ENCODE peak calls at places on chromosomes 2 and 18, in five cellular contexts. One of them, this sample, is unnamed.

GRCh38 chr2:109712746-109713145 is 81.4 kb upstream of the RGPD5 start:
- DNase-seq in kidney: no peak
- DNase-seq in substantia nigra: no peak
- DNase-seq in right lobe of liver: no peak
- DNase-seq in dorsolateral prefrontal cortex: no peak
- DNase-seq in this sample: no peak

GRCh38 chr18:56257215-56257614 is 381.2 kb downstream of the TXNL1 start:
- DNase-seq in kidney: no peak
- DNase-seq in substantia nigra: no peak
- DNase-seq in right lobe of liver: no peak
- DNase-seq in dorsolateral prefrontal cortex: no peak
- DNase-seq in this sample: no peak

GRCh38 chr2:127713562-127713961 is 12.3 kb downstream of the SFT2D3 start:
- DNase-seq in kidney: no peak
- DNase-seq in substantia nigra: no peak
- DNase-seq in right lobe of liver: no peak
- DNase-seq in dorsolateral prefrontal cortex: no peak
- DNase-seq in this sample: no peak

GRCh38 chr2:96556441-96557330 is 20.1 kb downstream of the ARID5A start:
- DNase-seq in kidney: no peak
- DNase-seq in substantia nigra: no peak
- DNase-seq in right lobe of liver: no peak
- DNase-seq in dorsolateral prefrontal cortex: no peak
- DNase-seq in this sample: no peak

GRCh38 chr2:240435457-240435954 is at the start of gene GPC1:
- DNase-seq in kidney: peak
- DNase-seq in substantia nigra: peak
- DNase-seq in right lobe of liver: peak
- DNase-seq in dorsolateral prefrontal cortex: peak
- DNase-seq in this sample: peak

GRCh38 chr2:219178377-219179175 is 501 bp downstream of the RETREG2 start:
- DNase-seq in kidney: no peak
- DNase-seq in substantia nigra: no peak
- DNase-seq in right lobe of liver: peak
- DNase-seq in dorsolateral prefrontal cortex: no peak
- DNase-seq in this sample: peak

GRCh38 chr2:202215179-202215578 is 23.2 kb downstream of the SUMO1 start:
- DNase-seq in kidney: no peak
- DNase-seq in substantia nigra: no peak
- DNase-seq in right lobe of liver: no peak
- DNase-seq in dorsolateral prefrontal cortex: no peak
- DNase-seq in this sample: no peak

GRCh38 chr2:216350214-216350789 is 22.0 kb downstream of the MARCHF4 start:
- DNase-seq in kidney: no peak
- DNase-seq in substantia nigra: no peak
- DNase-seq in right lobe of liver: no peak
- DNase-seq in dorsolateral prefrontal cortex: no peak
- DNase-seq in this sample: no peak

GRCh38 chr18:13264986-13265900 is 46.7 kb downstream of the LDLRAD4 start:
- DNase-seq in kidney: peak
- DNase-seq in substantia nigra: no peak
- DNase-seq in right lobe of liver: no peak
- DNase-seq in dorsolateral prefrontal cortex: no peak
- DNase-seq in this sample: no peak

GRCh38 chr2:187545238-187545751 is 8.9 kb downstream of the TFPI start:
- DNase-seq in kidney: no peak
- DNase-seq in substantia nigra: no peak
- DNase-seq in right lobe of liver: no peak
- DNase-seq in dorsolateral prefrontal cortex: no peak
- DNase-seq in this sample: no peak

GRCh38 chr2:142885543-142885942 is 8.1 kb downstream of the KYNU start:
- DNase-seq in kidney: no peak
- DNase-seq in substantia nigra: no peak
- DNase-seq in right lobe of liver: no peak
- DNase-seq in dorsolateral prefrontal cortex: no peak
- DNase-seq in this sample: no peak

GRCh38 chr2:159063677-159064076 is 95.2 kb downstream of the TANC1 start:
- DNase-seq in kidney: no peak
- DNase-seq in substantia nigra: no peak
- DNase-seq in right lobe of liver: no peak
- DNase-seq in dorsolateral prefrontal cortex: no peak
- DNase-seq in this sample: no peak

GRCh38 chr2:104866883-104867350 is 13.0 kb downstream of the POU3F3 start:
- DNase-seq in kidney: no peak
- DNase-seq in substantia nigra: no peak
- DNase-seq in right lobe of liver: no peak
- DNase-seq in dorsolateral prefrontal cortex: no peak
- DNase-seq in this sample: no peak

GRCh38 chr2:12262681-12263436 is 453.9 kb upstream of the TRIB2 start:
- DNase-seq in kidney: no peak
- DNase-seq in substantia nigra: no peak
- DNase-seq in right lobe of liver: no peak
- DNase-seq in dorsolateral prefrontal cortex: no peak
- DNase-seq in this sample: peak

GRCh38 chr2:217797170-217797569 is 205.6 kb downstream of the TNS1 start:
- DNase-seq in kidney: no peak
- DNase-seq in substantia nigra: no peak
- DNase-seq in right lobe of liver: no peak
- DNase-seq in dorsolateral prefrontal cortex: no peak
- DNase-seq in this sample: no peak

GRCh38 chr2:181430406-181431199 is 26.6 kb upstream of the ITGA4 start:
- DNase-seq in kidney: no peak
- DNase-seq in substantia nigra: no peak
- DNase-seq in right lobe of liver: no peak
- DNase-seq in dorsolateral prefrontal cortex: no peak
- DNase-seq in this sample: no peak

This sample was measured in occipital lobe.